ENCODE peak calls at places on chromosomes 4 and X, in five cellular contexts. Y is kidney epithelial cell, F is AG04449, D is breast epithelium, P is BJ. C is an unnamed sample.

GRCh38 chrX:7927259-7928167 is at the start of gene PNPLA4:
- DNase-seq in P (peak; percentile 0), F (no peak), D (peak; percentile 84), Y (peak; percentile 39), C (peak; percentile 80)

GRCh38 chr4:40722576-40723161 is 27.1 kb upstream of the NSUN7 start:
- DNase-seq in F (no peak), D (no peak), Y (no peak), P (no peak), C (no peak)

GRCh38 chr4:95761441-95761840 is 78.5 kb upstream of the PDHA2 start:
- DNase-seq in P (no peak), D (no peak), F (no peak), Y (peak; percentile 10), C (no peak)

GRCh38 chr4:39044947-39045734 is 12.9 kb upstream of the TMEM156 start:
- DNase-seq in Y (no peak), P (no peak), D (no peak), F (no peak), C (peak; percentile 36)

GRCh38 chr4:5824635-5825034 is 68.3 kb downstream of the CRMP1 start:
- DNase-seq in F (no peak), P (no peak), Y (peak; percentile 1), D (no peak), C (no peak)

GRCh38 chrX:116009871-116010710 is 160.5 kb upstream of the AGTR2 start:
- DNase-seq in F (no peak), P (no peak), D (peak; percentile 27), Y (no peak), C (no peak)

GRCh38 chr4:184536070-184536880 is 61.9 kb upstream of the IRF2 start:
- DNase-seq in D (no peak), Y (no peak), F (no peak), P (no peak), C (no peak)

GRCh38 chr4:180513076-180513475 is 1730.1 kb upstream of the TENM3 start:
- DNase-seq in P (no peak), D (no peak), Y (no peak), F (no peak), C (no peak)

GRCh38 chrX:47556045-47556623 is 4.9 kb upstream of the ARAF start:
- DNase-seq in D (peak; percentile 95), P (peak; percentile 72), F (peak; percentile 73), Y (peak; percentile 74), C (peak; percentile 74)

GRCh38 chr4:24664956-24665355 is 80.6 kb upstream of the DHX15 start:
- DNase-seq in F (no peak), D (peak; percentile 40), P (peak; percentile 22), Y (no peak), C (no peak)

GRCh38 chr4:108292229-108292628 is 123.5 kb upstream of the LEF1 start:
- DNase-seq in F (no peak), Y (no peak), D (no peak), P (no peak), C (no peak)

GRCh38 chr4:128068927-128069326 is 7.8 kb downstream of the LARP1B start:
- DNase-seq in P (no peak), Y (no peak), F (no peak), D (no peak), C (no peak)

GRCh38 chr4:71368906-71369305 is 30.1 kb downstream of the SLC4A4 start:
- DNase-seq in Y (no peak), F (no peak), D (no peak), P (no peak), C (no peak)

GRCh38 chr4:140152015-140152703 is 1.8 kb downstream of the MAML3 start:
- DNase-seq in Y (no peak), F (no peak), D (no peak), P (no peak), C (peak; percentile 69)
- TF ChIP-seq CTCF in Y (peak; percentile 32), F (peak; percentile 26), D (no peak), P (no peak), C (no peak)

DNA sequence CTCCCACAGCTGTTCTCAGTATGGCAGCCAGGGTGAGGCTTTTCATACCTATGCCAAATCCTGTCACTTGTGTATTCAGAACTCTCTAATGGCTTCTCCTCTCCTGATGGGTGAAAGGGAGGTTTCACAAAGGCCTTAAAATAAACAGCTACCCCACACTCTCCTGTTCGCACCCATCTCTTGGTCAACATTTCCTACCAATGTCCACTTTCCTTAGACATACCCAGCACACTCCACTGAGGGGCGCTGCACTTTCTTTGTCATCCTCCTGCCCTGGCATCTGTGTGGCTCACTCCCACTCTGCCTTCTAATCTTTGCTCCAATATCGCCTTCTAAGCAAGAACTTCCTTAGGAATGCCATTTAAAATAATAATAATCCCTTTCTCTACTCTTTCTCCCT is 313.3 kb downstream of the PPP3CA start:
- DNase-seq in F (no peak), P (no peak), Y (no peak), D (no peak), C (no peak)
- TF ChIP-seq CTCF in F (no peak), P (no peak), Y (no peak), D (no peak), C (no peak)

GRCh38 chr4:31294655-31295054 is 574.5 kb downstream of the PCDH7 start:
- DNase-seq in F (no peak), P (no peak), D (no peak), Y (no peak), C (no peak)

GRCh38 chr4:31291238-31291637 is 571.1 kb downstream of the PCDH7 start:
- DNase-seq in Y (no peak), F (no peak), P (no peak), D (no peak), C (no peak)

GRCh38 chr4:31295081-31295480 is 574.9 kb downstream of the PCDH7 start:
- DNase-seq in P (no peak), F (no peak), Y (no peak), D (no peak), C (no peak)

GRCh38 chr4:31290836-31291235 is 570.7 kb downstream of the PCDH7 start:
- DNase-seq in D (no peak), F (no peak), Y (no peak), P (no peak), C (no peak)
- TF ChIP-seq CTCF in D (no peak), F (no peak), Y (no peak), P (no peak), C (no peak)

GRCh38 chr4:139281212-139281611 is 1.2 kb upstream of the MGARP start:
- DNase-seq in F (no peak), D (no peak), P (no peak), Y (no peak), C (no peak)
- TF ChIP-seq CTCF in F (no peak), D (no peak), P (no peak), Y (peak; percentile 39), C (no peak)

GRCh38 chr4:6944311-6945051 is 34.9 kb downstream of the TBC1D14 start:
- DNase-seq in D (no peak), Y (no peak), P (no peak), F (no peak), C (no peak)

GRCh38 chr4:6943870-6944195 is 34.2 kb downstream of the TBC1D14 start:
- DNase-seq in Y (no peak), F (no peak), D (no peak), P (no peak), C (no peak)

GRCh38 chr4:6948134-6948460 is 38.5 kb downstream of the TBC1D14 start:
- DNase-seq in F (no peak), Y (no peak), P (no peak), D (no peak), C (no peak)

GRCh38 chr4:6945052-6945409 is 35.4 kb downstream of the TBC1D14 start:
- DNase-seq in F (no peak), P (no peak), Y (no peak), D (no peak), C (no peak)

DNA sequence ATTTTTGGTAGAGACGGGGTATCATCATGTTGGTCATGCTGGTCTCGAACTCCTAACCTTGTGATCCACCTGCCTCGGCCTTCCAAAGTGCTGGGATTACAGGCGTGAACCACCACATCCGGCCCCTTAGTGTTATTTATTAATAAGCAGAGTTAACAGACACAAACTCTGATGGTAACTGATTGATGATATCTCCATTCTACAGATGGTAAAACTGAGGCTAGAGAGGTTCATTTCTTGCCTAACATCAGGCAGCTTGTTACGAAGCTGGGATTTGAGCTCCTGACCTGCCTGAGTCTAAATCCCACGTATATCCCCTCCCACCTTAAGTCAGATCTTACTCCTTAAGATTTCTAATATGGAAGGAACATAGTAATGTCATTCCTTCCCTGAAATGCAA is 36.9 kb downstream of the TBC1D14 start:
- DNase-seq in P (no peak), D (no peak), F (no peak), Y (no peak), C (no peak)
- TF ChIP-seq CTCF in P (no peak), D (no peak), F (no peak), Y (no peak), C (no peak)

GRCh38 chrX:111264397-111264796 is 5.9 kb downstream of the CAPN6 start:
- DNase-seq in D (no peak), F (no peak), P (no peak), Y (no peak), C (no peak)
- TF ChIP-seq CTCF in D (no peak), F (no peak), P (no peak), Y (no peak), C (no peak)

GRCh38 chr4:112251044-112251632 is 19.6 kb downstream of the AP1AR start:
- DNase-seq in F (no peak), Y (no peak), P (no peak), D (no peak), C (no peak)

GRCh38 chr4:112247021-112247420 is 15.4 kb downstream of the AP1AR start:
- DNase-seq in Y (no peak), D (no peak), F (no peak), P (no peak), C (no peak)

DNA sequence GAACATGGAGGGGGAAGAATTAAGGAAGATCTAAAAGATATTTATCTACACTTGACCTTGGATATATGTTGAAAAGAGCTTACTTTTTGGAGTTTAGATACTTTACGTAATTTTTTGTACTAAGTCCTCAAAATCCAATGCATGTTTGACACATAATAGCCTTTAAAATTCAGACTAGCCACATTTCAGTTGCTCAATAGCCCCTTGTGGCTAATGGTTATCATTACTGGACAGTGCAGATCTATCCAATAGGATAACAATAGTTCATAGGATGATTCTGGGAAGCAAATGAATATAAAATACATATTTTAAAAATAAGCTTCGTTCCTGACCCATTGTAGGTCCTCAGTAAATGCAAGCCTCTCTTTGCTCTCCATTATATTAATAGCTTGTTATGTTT is 13.8 kb downstream of the AP1AR start:
- DNase-seq in Y (no peak), F (no peak), D (no peak), P (no peak), C (no peak)
- TF ChIP-seq CTCF in Y (no peak), F (no peak), D (no peak), P (no peak), C (no peak)